ENCODE peak calls at places on chromosome 11, in eight cellular contexts. T is tibial nerve, V is WTC11, N is fibroblast of lung, P is GM13976, G is dorsolateral prefrontal cortex, J is psoas muscle, K is AG09309. R is an unnamed sample.

GRCh38 chr11:84865257-84865656 is 761.9 kb downstream of the DLG2 start:
- DNase-seq in T (no peak), J (no peak), G (no peak), P (no peak), V (no peak), N (no peak), K (no peak), R (no peak)

GRCh38 chr11:1983601-1983961 is 14.1 kb downstream of the H19 start:
- DNase-seq in J (no peak), T (no peak), K (no peak), P (no peak), G (no peak), N (no peak), V (no peak), R (no peak)

GRCh38 chr11:62373464-62374110 is 36.3 kb downstream of the ASRGL1 start:
- DNase-seq in N (no peak), G (no peak), J (no peak), V (no peak), T (no peak), P (no peak), K (no peak), R (no peak)

GRCh38 chr11:118186346-118187107 is 10.1 kb upstream of the SCN2B start:
- DNase-seq in V (no peak), K (no peak), N (no peak), G (no peak), P (no peak), J (no peak), T (no peak), R (no peak)

GRCh38 chr11:76186776-76187279 is 19.5 kb downstream of the WNT11 start:
- DNase-seq in J (peak), V (no peak), T (no peak), G (no peak), P (no peak), K (no peak), N (no peak), R (no peak)

GRCh38 chr11:78050964-78051831 is 12.5 kb upstream of the THRSP start:
- DNase-seq in J (no peak), N (peak), V (peak), K (peak), G (no peak), P (no peak), T (no peak), R (no peak)

GRCh38 chr11:2664886-2665746 is 34.7 kb downstream of the KCNQ1OT1 start:
- DNase-seq in V (no peak), T (no peak), P (peak), G (no peak), J (no peak), N (no peak), K (no peak), R (no peak)

GRCh38 chr11:67056640-67057409 is at the start of gene RHOD:
- DNase-seq in K (no peak), J (peak), N (no peak), G (no peak), V (peak), T (peak), P (peak), R (peak)

GRCh38 chr11:107018902-107019493 is 722 bp upstream of the GUCY1A2 start:
- DNase-seq in K (no peak), T (peak), N (peak), V (peak), P (peak), G (peak), J (peak), R (peak)

GRCh38 chr11:17528906-17529813 is 15.1 kb downstream of the USH1C start:
- DNase-seq in V (no peak), G (no peak), N (no peak), K (no peak), T (no peak), J (no peak), P (no peak), R (no peak)

GRCh38 chr11:44575962-44576361 is 10.5 kb downstream of the CD82 start:
- DNase-seq in T (no peak), V (no peak), K (no peak), N (no peak), P (no peak), G (no peak), J (no peak), R (no peak)

GRCh38 chr11:12110714-12111481 is 508 bp downstream of the MICAL2 start:
- DNase-seq in K (no peak), N (no peak), G (no peak), V (peak), P (peak), J (peak), T (no peak), R (peak)

GRCh38 chr11:113728814-113729213 is 22.7 kb upstream of the TMPRSS5 start:
- DNase-seq in K (no peak), N (no peak), T (no peak), P (no peak), J (no peak), V (no peak), G (no peak), R (no peak)

GRCh38 chr11:47152953-47153950 is 23.4 kb downstream of the ARFGAP2 start:
- DNase-seq in T (peak), V (peak), N (peak), G (peak), J (peak), P (peak), K (no peak), R (peak)

GRCh38 chr11:86292912-86293606 is 9.0 kb upstream of the HIKESHI start:
- DNase-seq in K (no peak), G (no peak), T (no peak), P (peak), V (no peak), J (no peak), N (no peak), R (peak)

GRCh38 chr11:1730230-1730629 is 20.2 kb downstream of the IFITM10 start:
- DNase-seq in P (no peak), V (no peak), T (no peak), K (no peak), N (no peak), G (no peak), J (no peak), R (no peak)

GRCh38 chr11:27059431-27059830 is 18.8 kb downstream of the BBOX1 start:
- DNase-seq in J (no peak), N (no peak), G (no peak), K (no peak), V (no peak), P (no peak), T (no peak), R (no peak)

GRCh38 chr11:1568451-1568911 is 3.6 kb downstream of the DUSP8 start:
- DNase-seq in G (no peak), T (no peak), K (no peak), P (no peak), N (no peak), V (peak), J (no peak), R (no peak)

GRCh38 chr11:69018924-69019323 is 5.9 kb upstream of the MRGPRF start:
- DNase-seq in P (no peak), N (peak), K (peak), J (no peak), V (no peak), G (no peak), T (no peak), R (no peak)

GRCh38 chr11:77193167-77193566 is 65.1 kb downstream of the MYO7A start:
- DNase-seq in G (no peak), J (no peak), N (no peak), P (no peak), T (no peak), V (no peak), K (no peak), R (no peak)

GRCh38 chr11:62054484-62055121 is 69.2 kb upstream of the INCENP start:
- DNase-seq in T (no peak), P (no peak), N (peak), G (no peak), V (peak), K (peak), J (no peak), R (no peak)

GRCh38 chr11:87437844-87438223 is 400.1 kb downstream of the TMEM135 start:
- DNase-seq in J (no peak), G (no peak), P (no peak), V (no peak), T (no peak), N (no peak), K (peak), R (no peak)

GRCh38 chr11:30635401-30635989 is 49.3 kb upstream of the MPPED2 start:
- DNase-seq in N (peak), T (no peak), G (peak), K (no peak), J (no peak), P (no peak), V (peak), R (no peak)

GRCh38 chr11:115627666-115628460 is 123.6 kb upstream of the CADM1 start:
- DNase-seq in V (no peak), K (no peak), T (no peak), J (no peak), P (no peak), N (no peak), G (no peak), R (no peak)

GRCh38 chr11:1771700-1772099 is 8.0 kb upstream of the CTSD start:
- DNase-seq in V (no peak), J (no peak), K (no peak), G (no peak), P (no peak), T (no peak), N (peak), R (no peak)

GRCh38 chr11:1053121-1053901 is 16.8 kb upstream of the MUC6 start:
- DNase-seq in J (peak), K (no peak), T (no peak), G (no peak), N (no peak), V (peak), P (no peak), R (no peak)

GRCh38 chr11:79045811-79046304 is 395.0 kb downstream of the TENM4 start:
- DNase-seq in K (no peak), G (no peak), T (no peak), V (no peak), J (no peak), P (peak), N (no peak), R (no peak)

GRCh38 chr11:68550485-68550817 is 89.9 kb downstream of the PPP6R3 start:
- DNase-seq in G (no peak), P (no peak), V (no peak), J (no peak), K (no peak), N (no peak), T (no peak), R (no peak)

GRCh38 chr11:61787928-61788491 is 4.4 kb downstream of the TMEM258 start:
- DNase-seq in N (peak), K (no peak), G (no peak), P (peak), T (no peak), V (peak), J (no peak), R (no peak)

GRCh38 chr11:91248199-91248807 is 976.3 kb upstream of the FAT3 start:
- DNase-seq in P (no peak), V (peak), T (peak), G (no peak), J (no peak), N (peak), K (no peak), R (no peak)

GRCh38 chr11:106959800-106960199 is 58.5 kb downstream of the GUCY1A2 start:
- DNase-seq in N (peak), G (no peak), T (no peak), P (no peak), J (no peak), V (no peak), K (no peak), R (no peak)

GRCh38 chr11:87878373-87878779 is 296.9 kb downstream of the RAB38 start:
- DNase-seq in K (peak), J (no peak), V (no peak), P (no peak), G (no peak), N (peak), T (peak), R (peak)

GRCh38 chr11:16924462-16924825 is 89.8 kb downstream of the PLEKHA7 start:
- DNase-seq in N (no peak), V (no peak), G (no peak), P (peak), J (no peak), K (no peak), T (no peak), R (peak)

GRCh38 chr11:19597876-19598275 is 114.8 kb upstream of the NAV2 start:
- DNase-seq in N (peak), G (no peak), J (no peak), P (no peak), K (no peak), T (no peak), V (no peak), R (no peak)

GRCh38 chr11:22521226-22521625 is 104.4 kb downstream of the FANCF start:
- DNase-seq in K (no peak), V (no peak), N (peak), T (no peak), G (no peak), P (no peak), J (no peak), R (no peak)

GRCh38 chr11:15764329-15764728 is 592.0 kb downstream of the SOX6 start:
- DNase-seq in P (no peak), K (no peak), N (no peak), J (no peak), V (no peak), T (no peak), G (no peak), R (no peak)

GRCh38 chr11:43573233-43573632 is 107.3 kb upstream of the HSD17B12 start:
- DNase-seq in K (no peak), T (no peak), J (no peak), N (no peak), V (peak), P (peak), G (no peak), R (peak)

GRCh38 chr11:129234978-129235377 is 42.9 kb upstream of the ARHGAP32 start:
- DNase-seq in N (no peak), V (no peak), J (no peak), K (no peak), T (no peak), G (no peak), P (no peak), R (no peak)

GRCh38 chr11:129226207-129226798 is 34.2 kb upstream of the ARHGAP32 start:
- DNase-seq in T (no peak), J (no peak), K (no peak), N (no peak), V (no peak), P (no peak), G (no peak), R (no peak)

GRCh38 chr11:129224538-129224937 is 32.4 kb upstream of the ARHGAP32 start:
- DNase-seq in G (no peak), V (no peak), T (no peak), N (no peak), P (no peak), J (peak), K (no peak), R (no peak)

GRCh38 chr11:129225190-129225589 is 33.1 kb upstream of the ARHGAP32 start:
- DNase-seq in G (no peak), P (no peak), T (no peak), N (peak), V (no peak), K (peak), J (no peak), R (no peak)

GRCh38 chr11:129230006-129230405 is 37.9 kb upstream of the ARHGAP32 start:
- DNase-seq in P (no peak), T (no peak), N (peak), K (no peak), V (no peak), J (no peak), G (no peak), R (no peak)
- TF ChIP-seq CTCF in P (no peak), T (no peak), N (no peak), K (no peak), V (no peak), J (no peak), G (peak), R (no peak)

GRCh38 chr11:59846556-59846955 is 1.3 kb upstream of the CBLIF start:
- DNase-seq in T (no peak), K (no peak), N (no peak), G (no peak), J (no peak), V (no peak), P (no peak), R (no peak)
- TF ChIP-seq CTCF in T (no peak), K (no peak), N (no peak), G (no peak), J (no peak), V (no peak), P (no peak), R (no peak)

DNA sequence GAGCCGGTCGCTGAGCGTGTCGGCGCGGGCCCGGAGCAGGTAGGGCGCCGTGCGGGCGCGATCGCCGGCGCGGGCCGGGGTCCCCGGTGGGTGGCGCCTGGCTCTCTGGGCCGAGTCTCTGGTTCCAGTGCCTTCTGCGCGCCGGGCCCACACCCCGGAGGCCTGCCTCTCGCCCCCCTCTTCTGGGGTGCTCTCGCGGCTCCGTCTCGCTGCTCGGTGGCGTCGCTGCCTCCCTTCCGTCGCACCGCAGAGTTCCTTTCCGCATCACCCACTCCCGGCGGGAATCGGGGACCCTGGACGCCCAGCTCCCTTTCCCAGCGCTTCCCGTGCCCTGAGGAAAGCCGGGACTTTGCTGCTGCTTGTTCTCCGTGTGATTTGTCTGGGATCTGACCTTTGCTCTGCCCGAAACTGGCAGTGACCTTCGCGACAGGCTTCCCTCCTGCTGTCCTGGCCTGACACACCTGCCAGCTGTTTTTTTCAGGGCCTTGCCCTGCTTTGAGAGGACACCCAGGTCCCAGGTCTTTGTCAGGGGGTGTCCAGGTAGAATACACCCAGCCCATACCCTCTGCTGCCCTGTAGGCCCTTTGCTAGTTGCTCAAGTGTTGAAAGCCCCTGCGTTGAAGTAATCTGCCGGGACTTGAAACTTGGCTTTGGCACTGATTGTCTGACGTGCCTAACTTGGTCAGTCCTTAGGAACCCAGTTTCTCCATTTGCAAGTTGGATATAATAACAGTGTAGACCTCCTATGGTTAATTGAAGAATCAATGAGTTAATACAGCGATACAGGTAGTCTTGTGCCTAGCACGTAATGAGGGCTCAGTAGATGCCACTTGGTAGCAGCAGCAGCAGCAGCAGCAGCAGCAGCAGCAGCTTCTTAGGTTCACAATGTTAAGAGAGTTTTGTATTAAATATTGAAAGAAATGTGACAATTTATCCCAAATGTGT is 791 bp downstream of the FDX1 start:
- DNase-seq in G (no peak), P (peak), J (no peak), N (peak), T (no peak), K (no peak), V (no peak), R (peak)
- TF ChIP-seq CTCF in G (no peak), P (no peak), J (no peak), N (no peak), T (no peak), K (no peak), V (no peak), R (no peak)

GRCh38 chr11:65591939-65592814 is 3.4 kb downstream of the KCNK7 start:
- DNase-seq in V (peak), P (no peak), N (peak), G (no peak), K (no peak), T (no peak), J (no peak), R (no peak)
- TF ChIP-seq CTCF in V (peak), P (no peak), N (no peak), G (peak), K (no peak), T (peak), J (no peak), R (no peak)